ENCODE peak calls at places on chromosomes 4 and X, in eight cellular contexts. L is astrocyte of the spinal cord; J is IMR-90; Y is AG10803; F is T-helper 9 cell; O is NCI-H460; Q is activated effector memory CD4-positive, alpha-beta T cell treated with Interleukin-2 at 50 U/mL for 16 hours; K is uterus. I is an unnamed sample.

GRCh38 chr4:7753271-7753670 is 186.4 kb downstream of the AFAP1 start:
- DNase-seq in L (no peak), J (no peak), Y (no peak), F (no peak), O (no peak), Q (no peak), K (no peak), I (no peak)

GRCh38 chrX:41491267-41492004 is 44.3 kb downstream of the NYX start:
- DNase-seq in L (peak), J (peak), Y (peak), F (no peak), O (peak), Q (no peak), K (no peak), I (peak)

GRCh38 chr4:10416441-10416840 is 40.8 kb downstream of the ZNF518B start:
- DNase-seq in L (no peak), J (no peak), Y (no peak), F (no peak), O (no peak), Q (no peak), K (no peak), I (no peak)

GRCh38 chr4:83128235-83128929 is 13.9 kb upstream of the PLAC8 start:
- DNase-seq in L (peak), J (peak), Y (peak), F (no peak), O (no peak), Q (no peak), K (no peak), I (no peak)

GRCh38 chrX:110359273-110359672 is 625 bp downstream of the RTL9 start:
- DNase-seq in L (no peak), J (no peak), Y (no peak), F (no peak), O (no peak), Q (no peak), K (no peak), I (no peak)

GRCh38 chr4:31408136-31408535 is 688.0 kb downstream of the PCDH7 start:
- DNase-seq in L (no peak), J (no peak), Y (no peak), F (no peak), O (no peak), Q (no peak), K (no peak), I (no peak)

GRCh38 chr4:17232575-17233253 is 279.2 kb downstream of the QDPR start:
- DNase-seq in L (peak), J (peak), Y (peak), F (no peak), O (no peak), Q (no peak), K (peak), I (no peak)

GRCh38 chrX:69152398-69152797 is 12.9 kb downstream of the PJA1 start:
- DNase-seq in L (no peak), J (no peak), Y (no peak), F (no peak), O (no peak), Q (no peak), K (no peak), I (peak)

GRCh38 chr4:186760576-186760975 is 36.9 kb upstream of the FAT1 start:
- DNase-seq in L (peak), J (peak), Y (peak), F (no peak), O (no peak), Q (no peak), K (no peak), I (no peak)

GRCh38 chr4:37648084-37648817 is 37.9 kb downstream of the RELL1 start:
- DNase-seq in L (peak), J (peak), Y (peak), F (no peak), O (peak), Q (no peak), K (peak), I (peak)

GRCh38 chrX:140141444-140142029 is 176.2 kb upstream of the CXorf66 start:
- DNase-seq in L (peak), J (peak), Y (peak), F (peak), O (peak), Q (no peak), K (no peak), I (peak)

GRCh38 chr4:120918092-120918491 is 4.4 kb downstream of the PRDM5 start:
- DNase-seq in L (no peak), J (no peak), Y (no peak), F (no peak), O (no peak), Q (no peak), K (no peak), I (no peak)

GRCh38 chr4:27974339-27974738 is 1113.7 kb downstream of the STIM2 start:
- DNase-seq in L (no peak), J (no peak), Y (no peak), F (no peak), O (no peak), Q (no peak), K (no peak), I (no peak)

GRCh38 chrX:38561951-38562719 is 793 bp downstream of the TSPAN7 start:
- DNase-seq in L (no peak), J (no peak), Y (no peak), F (peak), O (peak), Q (no peak), K (peak), I (no peak)